ENCODE peak calls at places on chromosome 1, in four cellular contexts. One of them, this sample, is unnamed.

GRCh38 chr1:215146252-215146975 is 63.9 kb downstream of the KCNK2 start:
- DNase-seq in heart left ventricle: no peak
- DNase-seq in fibroblast of lung: peak; percentile 70
- DNase-seq in mammary epithelial cell: peak; percentile 10
- DNase-seq in this sample: no peak

GRCh38 chr1:42730002-42730401 is 10.0 kb downstream of the CLDN19 start:
- DNase-seq in heart left ventricle: no peak
- DNase-seq in fibroblast of lung: no peak
- DNase-seq in mammary epithelial cell: no peak
- DNase-seq in this sample: no peak

GRCh38 chr1:170012920-170013319 is 61.6 kb downstream of the KIFAP3 start:
- DNase-seq in heart left ventricle: no peak
- DNase-seq in fibroblast of lung: no peak
- DNase-seq in mammary epithelial cell: no peak
- DNase-seq in this sample: no peak

GRCh38 chr1:58909162-58909560 is 125.3 kb upstream of the JUN start:
- DNase-seq in heart left ventricle: no peak
- DNase-seq in fibroblast of lung: peak; percentile 51
- DNase-seq in mammary epithelial cell: peak; percentile 77
- DNase-seq in this sample: no peak

GRCh38 chr1:94679336-94680007 is 137.9 kb upstream of the F3 start:
- DNase-seq in heart left ventricle: peak; percentile 58
- DNase-seq in fibroblast of lung: no peak
- DNase-seq in mammary epithelial cell: no peak
- DNase-seq in this sample: peak; percentile 43

GRCh38 chr1:114956570-114956969 is 73.1 kb upstream of the TSHB start:
- DNase-seq in heart left ventricle: no peak
- DNase-seq in fibroblast of lung: peak; percentile 1
- DNase-seq in mammary epithelial cell: peak; percentile 23
- DNase-seq in this sample: no peak

GRCh38 chr1:37958690-37959089 is 11.8 kb upstream of the INPP5B start:
- DNase-seq in heart left ventricle: no peak
- DNase-seq in fibroblast of lung: peak; percentile 42
- DNase-seq in mammary epithelial cell: peak; percentile 29
- DNase-seq in this sample: no peak

GRCh38 chr1:239547987-239548386 is 161.6 kb downstream of the CHRM3 start:
- DNase-seq in heart left ventricle: no peak
- DNase-seq in fibroblast of lung: no peak
- DNase-seq in mammary epithelial cell: no peak
- DNase-seq in this sample: no peak

GRCh38 chr1:113963281-113963906 is 15.9 kb upstream of the OLFML3 start:
- DNase-seq in heart left ventricle: no peak
- DNase-seq in fibroblast of lung: peak; percentile 30
- DNase-seq in mammary epithelial cell: no peak
- DNase-seq in this sample: no peak

GRCh38 chr1:221622389-221622788 is 119.5 kb downstream of the DUSP10 start:
- DNase-seq in heart left ventricle: no peak
- DNase-seq in fibroblast of lung: no peak
- DNase-seq in mammary epithelial cell: no peak
- DNase-seq in this sample: no peak

GRCh38 chr1:87155180-87155579 is 173.5 kb upstream of the LMO4 start:
- DNase-seq in heart left ventricle: no peak
- DNase-seq in fibroblast of lung: no peak
- DNase-seq in mammary epithelial cell: no peak
- DNase-seq in this sample: no peak

GRCh38 chr1:205922314-205922713 is 20.9 kb downstream of the SLC26A9 start:
- DNase-seq in heart left ventricle: no peak
- DNase-seq in fibroblast of lung: no peak
- DNase-seq in mammary epithelial cell: no peak
- DNase-seq in this sample: no peak

DNA sequence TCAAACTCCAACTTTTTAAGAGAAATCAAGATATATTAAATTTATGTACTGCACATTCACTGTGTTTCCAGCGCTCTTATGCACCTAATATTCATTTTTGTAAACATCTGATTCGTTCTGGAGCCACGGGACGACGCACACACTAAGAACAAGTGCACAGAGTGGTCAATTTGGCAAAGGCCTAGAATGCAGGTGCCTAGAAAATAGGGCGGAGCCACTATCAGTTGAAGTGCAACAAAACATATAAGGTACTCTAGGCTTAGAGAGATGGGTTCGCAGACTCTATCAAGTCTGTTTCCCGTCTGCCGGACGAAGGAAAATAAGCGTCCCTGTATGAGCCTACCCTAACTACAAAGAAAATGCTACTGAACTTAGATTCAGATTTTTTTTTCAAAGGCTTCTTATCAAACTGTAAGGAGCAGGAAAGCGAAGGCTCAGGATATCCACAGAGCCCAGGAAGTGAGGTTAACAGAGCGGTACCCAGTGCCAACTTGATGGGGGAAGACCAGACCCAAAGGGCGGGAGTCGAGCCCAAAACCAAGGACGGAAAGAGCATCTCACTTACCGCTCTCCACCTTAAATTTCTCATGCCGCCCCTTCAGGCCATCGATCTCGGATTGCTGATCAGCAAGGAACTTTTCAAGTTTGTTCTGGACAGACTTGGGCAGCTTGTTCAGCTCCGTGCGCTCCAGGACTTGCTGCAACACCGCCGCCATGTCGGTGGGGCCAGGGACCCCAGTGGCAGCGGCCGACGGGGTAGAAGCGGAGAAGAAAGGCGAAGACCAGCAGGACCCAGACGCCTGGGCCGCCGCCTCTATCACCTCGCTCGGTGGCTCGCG is 521 bp downstream of the TPR start:
- DNase-seq in heart left ventricle: peak; percentile 35
- DNase-seq in fibroblast of lung: peak; percentile 42
- DNase-seq in mammary epithelial cell: peak; percentile 55
- DNase-seq in this sample: no peak
- H3K27ac ChIP-seq in heart left ventricle: peak overlapping the region; percentile 93
- H3K27ac ChIP-seq in fibroblast of lung: peak overlapping the region; percentile 99
- H3K27ac ChIP-seq in mammary epithelial cell: peak overlapping the region; percentile 94
- H3K27ac ChIP-seq in this sample: peak overlapping the region; percentile 96

GRCh38 chr1:45172764-45173163 is 33.6 kb downstream of the ZSWIM5 start:
- DNase-seq in heart left ventricle: no peak
- DNase-seq in fibroblast of lung: no peak
- DNase-seq in mammary epithelial cell: no peak
- DNase-seq in this sample: no peak
- H3K27me3 ChIP-seq in heart left ventricle: no peaks in the 10 kb centered on the region
- H3K27me3 ChIP-seq in fibroblast of lung: no peaks in the 10 kb centered on the region
- H3K27me3 ChIP-seq in mammary epithelial cell: no peaks in the 10 kb centered on the region
- H3K27me3 ChIP-seq in this sample: no peaks in the 10 kb centered on the region

GRCh38 chr1:54265126-54265525 is 65.2 kb downstream of the MRPL37 start:
- DNase-seq in heart left ventricle: no peak
- DNase-seq in fibroblast of lung: no peak
- DNase-seq in mammary epithelial cell: no peak
- DNase-seq in this sample: no peak
- H3K4me1 ChIP-seq in heart left ventricle: peaks cover 13% of the 10 kb centered on the region
- H3K4me1 ChIP-seq in fibroblast of lung: peaks cover 2% of the 10 kb centered on the region
- H3K4me1 ChIP-seq in mammary epithelial cell: peaks cover 3% of the 10 kb centered on the region
- H3K4me1 ChIP-seq in this sample: peaks cover 16% of the 10 kb centered on the region

DNA sequence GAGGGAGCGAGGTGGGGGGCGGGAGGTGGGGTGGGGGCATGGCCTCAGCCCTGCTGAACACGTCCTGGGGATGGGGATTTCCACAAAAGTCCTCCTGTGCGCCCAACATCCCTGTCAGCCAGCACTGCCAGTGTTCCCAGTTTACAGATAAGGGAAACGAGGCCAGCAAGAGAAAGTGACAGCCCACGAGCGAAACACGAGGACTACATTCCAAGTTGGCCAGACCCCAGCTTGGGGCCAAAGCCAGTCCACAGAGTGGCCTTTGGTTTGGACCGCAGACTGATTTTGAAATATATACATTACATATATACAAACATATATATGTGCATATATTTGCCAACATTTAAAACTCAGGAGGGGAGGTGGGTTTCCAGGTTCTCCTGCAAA is 5.0 kb downstream of the FBXO2 start:
- DNase-seq in heart left ventricle: no peak
- DNase-seq in fibroblast of lung: no peak
- DNase-seq in mammary epithelial cell: no peak
- DNase-seq in this sample: no peak
- H3K27ac ChIP-seq in heart left ventricle: no peak overlapping the region
- H3K27ac ChIP-seq in fibroblast of lung: no peak overlapping the region
- H3K27ac ChIP-seq in mammary epithelial cell: no peak overlapping the region
- H3K27ac ChIP-seq in this sample: no peak overlapping the region

GRCh38 chr1:153262462-153263157 is 3.1 kb downstream of the LORICRIN start:
- DNase-seq in heart left ventricle: no peak
- DNase-seq in fibroblast of lung: no peak
- DNase-seq in mammary epithelial cell: no peak
- DNase-seq in this sample: no peak

GRCh38 chr1:153259387-153259786 is at the start of gene LORICRIN:
- DNase-seq in heart left ventricle: no peak
- DNase-seq in fibroblast of lung: no peak
- DNase-seq in mammary epithelial cell: no peak
- DNase-seq in this sample: no peak

GRCh38 chr1:153260980-153261792 is 1.7 kb downstream of the LORICRIN start:
- DNase-seq in heart left ventricle: no peak
- DNase-seq in fibroblast of lung: no peak
- DNase-seq in mammary epithelial cell: no peak
- DNase-seq in this sample: peak; percentile 29

GRCh38 chr1:153261793-153262371 is 2.4 kb downstream of the LORICRIN start:
- DNase-seq in heart left ventricle: no peak
- DNase-seq in fibroblast of lung: no peak
- DNase-seq in mammary epithelial cell: no peak
- DNase-seq in this sample: no peak

DNA sequence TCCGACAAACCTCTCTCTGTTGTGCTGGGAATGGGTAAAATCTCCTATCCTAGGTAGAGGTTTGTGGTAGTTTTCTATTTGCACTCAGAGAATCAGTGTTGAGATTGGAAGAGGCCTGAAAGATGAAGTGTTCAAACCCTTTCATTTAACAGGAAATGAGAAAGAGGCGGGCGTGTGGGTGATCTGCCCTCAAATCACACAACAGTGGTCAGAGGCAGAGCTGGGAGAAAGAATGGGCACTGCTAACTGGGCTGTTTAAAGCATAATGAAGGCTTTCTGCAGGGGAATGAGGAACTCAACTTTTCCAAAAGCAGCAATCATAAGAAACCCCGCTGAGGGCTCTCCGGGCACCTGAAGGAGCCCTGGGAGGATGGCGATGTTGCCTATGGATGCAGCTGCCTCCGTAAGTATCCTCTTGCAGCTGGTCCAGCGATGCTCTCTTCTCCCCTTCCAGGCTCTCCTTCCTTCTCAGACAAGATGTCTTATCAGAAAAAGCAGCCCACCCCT is 1.0 kb downstream of the LORICRIN start:
- DNase-seq in heart left ventricle: no peak
- DNase-seq in fibroblast of lung: no peak
- DNase-seq in mammary epithelial cell: no peak
- DNase-seq in this sample: no peak
- H3K27me3 ChIP-seq in heart left ventricle: peaks cover 40% of the 10 kb centered on the region
- H3K27me3 ChIP-seq in fibroblast of lung: peaks cover 42% of the 10 kb centered on the region
- H3K27me3 ChIP-seq in mammary epithelial cell: peaks cover 25% of the 10 kb centered on the region
- H3K27me3 ChIP-seq in this sample: peaks cover 62% of the 10 kb centered on the region

DNA sequence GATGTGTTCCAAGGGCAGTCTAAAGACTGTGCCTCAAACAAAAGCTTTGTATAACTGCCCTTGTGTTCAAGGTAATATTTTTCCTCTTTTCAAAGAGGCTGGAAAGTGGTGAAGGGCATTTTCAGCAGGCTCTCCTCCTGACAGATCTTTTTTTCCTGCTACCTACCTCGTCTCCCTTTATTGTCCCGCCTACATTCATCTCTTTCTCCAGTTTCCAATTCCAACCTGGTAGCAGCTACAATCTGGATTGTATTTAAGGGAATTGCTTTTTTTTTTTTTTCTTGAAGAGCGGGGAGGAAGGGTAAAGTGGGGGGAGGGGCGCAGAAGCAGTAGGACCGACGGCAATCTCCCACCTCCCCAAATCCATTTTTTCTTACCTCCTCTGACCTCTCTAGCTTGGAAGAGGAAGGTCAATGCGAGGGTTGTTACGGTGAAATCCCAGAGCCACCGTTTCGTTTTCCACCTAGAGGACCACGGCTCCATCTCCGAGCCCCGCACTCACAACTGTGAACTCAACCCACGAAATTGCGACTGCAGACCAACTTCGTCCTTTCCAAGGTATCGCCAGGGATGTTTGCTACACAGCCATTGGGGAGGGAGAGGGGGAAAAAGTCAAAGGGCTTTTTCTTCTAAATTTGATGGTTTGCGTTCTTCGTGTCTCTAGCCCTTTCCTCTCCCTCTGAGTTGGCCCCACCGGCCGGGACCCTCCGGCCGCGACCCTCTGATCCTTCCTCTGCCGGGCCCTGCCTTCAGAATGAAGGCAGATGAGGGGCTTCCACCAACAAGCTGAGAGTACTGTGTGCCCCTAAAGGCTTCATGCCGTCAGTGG is at the start of gene COL11A1:
- DNase-seq in heart left ventricle: no peak
- DNase-seq in fibroblast of lung: no peak
- DNase-seq in mammary epithelial cell: no peak
- DNase-seq in this sample: no peak
- H3K4me1 ChIP-seq in heart left ventricle: peaks cover 8% of the 10 kb centered on the region
- H3K4me1 ChIP-seq in fibroblast of lung: no peaks in the 10 kb centered on the region
- H3K4me1 ChIP-seq in mammary epithelial cell: peaks cover 14% of the 10 kb centered on the region
- H3K4me1 ChIP-seq in this sample: peaks cover 20% of the 10 kb centered on the region

DNA sequence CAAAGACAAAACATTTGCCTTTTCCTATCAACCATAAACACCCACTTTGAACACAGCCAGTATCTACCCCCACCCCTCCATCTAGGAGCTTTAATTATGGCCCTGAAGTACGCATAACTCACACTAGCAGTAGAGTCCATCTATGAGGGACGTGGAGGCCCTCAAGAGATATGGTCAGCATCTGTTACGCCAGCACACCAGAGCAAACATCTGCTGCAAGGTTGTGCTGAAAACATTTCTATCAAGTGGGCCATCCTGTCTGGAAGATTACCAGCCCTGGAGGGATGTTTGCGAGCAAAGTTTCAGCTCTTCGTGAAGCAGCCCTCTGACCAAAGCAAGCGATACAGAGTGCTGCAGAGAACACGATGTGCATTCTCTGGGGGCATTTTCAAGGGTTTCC is 74.6 kb downstream of the SLC45A1 start:
- DNase-seq in heart left ventricle: no peak
- DNase-seq in fibroblast of lung: no peak
- DNase-seq in mammary epithelial cell: no peak
- DNase-seq in this sample: no peak
- H3K27ac ChIP-seq in heart left ventricle: no peak overlapping the region
- H3K27ac ChIP-seq in fibroblast of lung: no peak overlapping the region
- H3K27ac ChIP-seq in mammary epithelial cell: no peak overlapping the region
- H3K27ac ChIP-seq in this sample: peak overlapping the region; percentile 12

GRCh38 chr1:61079898-61080336 is 2.4 kb upstream of the NFIA start:
- DNase-seq in heart left ventricle: peak; percentile 89
- DNase-seq in fibroblast of lung: peak; percentile 90
- DNase-seq in mammary epithelial cell: peak; percentile 68
- DNase-seq in this sample: peak; percentile 87

GRCh38 chr1:61079276-61079897 is 3.0 kb upstream of the NFIA start:
- DNase-seq in heart left ventricle: no peak
- DNase-seq in fibroblast of lung: no peak
- DNase-seq in mammary epithelial cell: no peak
- DNase-seq in this sample: no peak

GRCh38 chr1:61076728-61077675 is 5.4 kb upstream of the NFIA start:
- DNase-seq in heart left ventricle: peak; percentile 89
- DNase-seq in fibroblast of lung: peak; percentile 90
- DNase-seq in mammary epithelial cell: peak; percentile 83
- DNase-seq in this sample: peak; percentile 88

GRCh38 chr1:61077676-61078521 is 4.5 kb upstream of the NFIA start:
- DNase-seq in heart left ventricle: peak; percentile 96
- DNase-seq in fibroblast of lung: peak; percentile 100
- DNase-seq in mammary epithelial cell: peak; percentile 100
- DNase-seq in this sample: peak; percentile 97

GRCh38 chr1:61078611-61079010 is 3.8 kb upstream of the NFIA start:
- DNase-seq in heart left ventricle: no peak
- DNase-seq in fibroblast of lung: no peak
- DNase-seq in mammary epithelial cell: no peak
- DNase-seq in this sample: no peak
- H3K27me3 ChIP-seq in heart left ventricle: no peaks in the 10 kb centered on the region
- H3K27me3 ChIP-seq in fibroblast of lung: no peaks in the 10 kb centered on the region
- H3K27me3 ChIP-seq in mammary epithelial cell: no peaks in the 10 kb centered on the region
- H3K27me3 ChIP-seq in this sample: no peaks in the 10 kb centered on the region

This sample was measured in heart right ventricle.